ENCODE peak calls at places on chromosome 19, in eight cellular contexts. D is T-helper 9 cell; G is EL; M is mesendoderm; J is CD8-positive, alpha-beta T cell; F is suprapubic skin; T is A549; Z is stimulated activated CD8-positive, alpha-beta memory T cell treated with anti-CD3 and anti-CD28 coated beads, Interleukin-4, amount 100 ng/mL, for 1 hour. Y is an unnamed sample.

GRCh38 chr19:6773323-6773931 is 919 bp downstream of the VAV1 start:
- DNase-seq in D (peak), G (no peak), M (no peak), J (peak), F (no peak), T (no peak), Z (peak), Y (no peak)

GRCh38 chr19:49567722-49568454 is 12.5 kb downstream of the NOSIP start:
- DNase-seq in D (peak), G (no peak), M (no peak), J (no peak), F (no peak), T (no peak), Z (no peak), Y (peak)

GRCh38 chr19:4984448-4984990 is 15.6 kb downstream of the KDM4B start:
- DNase-seq in D (no peak), G (no peak), M (no peak), J (no peak), F (no peak), T (no peak), Z (no peak), Y (no peak)

GRCh38 chr19:3163230-3163886 is 15.2 kb upstream of the S1PR4 start:
- DNase-seq in D (peak), G (peak), M (peak), J (peak), F (peak), T (peak), Z (peak), Y (peak)

GRCh38 chr19:40279120-40279551 is 6.0 kb downstream of the AKT2 start:
- DNase-seq in D (no peak), G (no peak), M (no peak), J (no peak), F (peak), T (no peak), Z (no peak), Y (no peak)

GRCh38 chr19:33405491-33406461 is 32.3 kb downstream of the CEBPG start:
- DNase-seq in D (no peak), G (no peak), M (no peak), J (no peak), F (peak), T (no peak), Z (no peak), Y (no peak)

GRCh38 chr19:7109678-7110289 is 40.3 kb downstream of the ZNF557 start:
- DNase-seq in D (no peak), G (peak), M (peak), J (no peak), F (peak), T (no peak), Z (no peak), Y (no peak)

GRCh38 chr19:46977548-46977947 is 42.1 kb upstream of the NPAS1 start:
- DNase-seq in D (no peak), G (no peak), M (no peak), J (no peak), F (no peak), T (no peak), Z (no peak), Y (no peak)

GRCh38 chr19:18239303-18239702 is 13.1 kb upstream of the PDE4C start:
- DNase-seq in D (no peak), G (no peak), M (peak), J (no peak), F (no peak), T (no peak), Z (no peak), Y (no peak)

GRCh38 chr19:54462713-54463530 is 656 bp downstream of the LENG9 start:
- DNase-seq in D (peak), G (peak), M (peak), J (peak), F (peak), T (peak), Z (peak), Y (peak)

GRCh38 chr19:6047256-6047655 is 63.0 kb downstream of the RFX2 start:
- DNase-seq in D (no peak), G (no peak), M (no peak), J (no peak), F (peak), T (no peak), Z (no peak), Y (no peak)

GRCh38 chr19:5131031-5131865 is 162.3 kb downstream of the KDM4B start:
- DNase-seq in D (no peak), G (no peak), M (no peak), J (no peak), F (no peak), T (no peak), Z (no peak), Y (no peak)

GRCh38 chr19:54158812-54159351 is 639 bp downstream of the LENG1 start:
- DNase-seq in D (no peak), G (peak), M (no peak), J (no peak), F (no peak), T (no peak), Z (no peak), Y (no peak)

GRCh38 chr19:39970424-39970673 is 616 bp upstream of the PSMC4 start:
- DNase-seq in D (no peak), G (no peak), M (no peak), J (no peak), F (no peak), T (no peak), Z (no peak), Y (no peak)

GRCh38 chr19:18387395-18387794 is 1.4 kb downstream of the GDF15 start:
- DNase-seq in D (no peak), G (no peak), M (no peak), J (no peak), F (no peak), T (no peak), Z (no peak), Y (no peak)

GRCh38 chr19:40658031-40658430 is 32.4 kb downstream of the NUMBL start:
- DNase-seq in D (no peak), G (no peak), M (no peak), J (no peak), F (no peak), T (no peak), Z (no peak), Y (no peak)

GRCh38 chr19:14004619-14005380 is 1.3 kb downstream of the RFX1 start:
- DNase-seq in D (no peak), G (no peak), M (no peak), J (no peak), F (no peak), T (no peak), Z (no peak), Y (no peak)

GRCh38 chr19:5078666-5079409 is 109.9 kb downstream of the KDM4B start:
- DNase-seq in D (no peak), G (no peak), M (no peak), J (no peak), F (no peak), T (no peak), Z (no peak), Y (no peak)

GRCh38 chr19:50431343-50432220 is 1.1 kb upstream of the MYBPC2 start:
- DNase-seq in D (peak), G (peak), M (peak), J (peak), F (peak), T (peak), Z (peak), Y (peak)

GRCh38 chr19:30997222-30997621 is 352.0 kb downstream of the TSHZ3 start:
- DNase-seq in D (no peak), G (no peak), M (no peak), J (no peak), F (no peak), T (no peak), Z (no peak), Y (no peak)

GRCh38 chr19:35901055-35901644 is 810 bp upstream of the NFKBID start:
- DNase-seq in D (no peak), G (peak), M (no peak), J (no peak), F (no peak), T (no peak), Z (no peak), Y (no peak)

GRCh38 chr19:53308339-53308811 is 25.2 kb upstream of the ZNF845 start:
- DNase-seq in D (no peak), G (peak), M (peak), J (no peak), F (no peak), T (no peak), Z (no peak), Y (no peak)

Y was measured in T follicular helper cell.